ENCODE peak calls at places on chromosomes 16 and 17, in four cellular contexts. One of them, this sample, is unnamed.

GRCh38 chr16:49352923-49353322 is 20.7 kb upstream of the C16orf78 start:
- DNase-seq in GM12892: no peak
- DNase-seq in Right ventricle myocardium superior: no peak
- DNase-seq in effector CD4-positive, alpha-beta T cell: no peak
- DNase-seq in this sample: no peak

GRCh38 chr17:48630925-48631692 is 5.0 kb upstream of the HOXB9 start:
- DNase-seq in GM12892: no peak
- DNase-seq in Right ventricle myocardium superior: no peak
- DNase-seq in effector CD4-positive, alpha-beta T cell: no peak
- DNase-seq in this sample: no peak

GRCh38 chr17:47806913-47807255 is 14.7 kb downstream of the OSBPL7 start:
- DNase-seq in GM12892: no peak
- DNase-seq in Right ventricle myocardium superior: no peak
- DNase-seq in effector CD4-positive, alpha-beta T cell: no peak
- DNase-seq in this sample: no peak

GRCh38 chr17:31858647-31859486 is at the start of gene COPRS:
- DNase-seq in GM12892: peak
- DNase-seq in Right ventricle myocardium superior: peak
- DNase-seq in effector CD4-positive, alpha-beta T cell: peak
- DNase-seq in this sample: peak

GRCh38 chr16:47694543-47694942 is 233.4 kb downstream of the PHKB start:
- DNase-seq in GM12892: no peak
- DNase-seq in Right ventricle myocardium superior: no peak
- DNase-seq in effector CD4-positive, alpha-beta T cell: no peak
- DNase-seq in this sample: no peak

GRCh38 chr17:78558181-78558850 is 18.9 kb downstream of the DNAH17 start:
- DNase-seq in GM12892: no peak
- DNase-seq in Right ventricle myocardium superior: no peak
- DNase-seq in effector CD4-positive, alpha-beta T cell: no peak
- DNase-seq in this sample: no peak

GRCh38 chr17:49194297-49194607 is 16.1 kb downstream of the GNGT2 start:
- DNase-seq in GM12892: no peak
- DNase-seq in Right ventricle myocardium superior: no peak
- DNase-seq in effector CD4-positive, alpha-beta T cell: no peak
- DNase-seq in this sample: no peak

GRCh38 chr17:75625813-75626486 is 7.3 kb upstream of the SMIM5 start:
- DNase-seq in GM12892: peak
- DNase-seq in Right ventricle myocardium superior: no peak
- DNase-seq in effector CD4-positive, alpha-beta T cell: no peak
- DNase-seq in this sample: no peak

GRCh38 chr17:44623070-44623725 is 33.1 kb upstream of the MEIOC start:
- DNase-seq in GM12892: no peak
- DNase-seq in Right ventricle myocardium superior: no peak
- DNase-seq in effector CD4-positive, alpha-beta T cell: no peak
- DNase-seq in this sample: no peak

GRCh38 chr17:1275962-1276736 is 3.3 kb upstream of the TRARG1 start:
- DNase-seq in GM12892: peak
- DNase-seq in Right ventricle myocardium superior: peak
- DNase-seq in effector CD4-positive, alpha-beta T cell: peak
- DNase-seq in this sample: peak

GRCh38 chr17:75565066-75565465 is 22.5 kb upstream of the MYO15B start:
- DNase-seq in GM12892: no peak
- DNase-seq in Right ventricle myocardium superior: no peak
- DNase-seq in effector CD4-positive, alpha-beta T cell: no peak
- DNase-seq in this sample: no peak

GRCh38 chr17:48611681-48612455 is 1.1 kb upstream of the HOXB7 start:
- DNase-seq in GM12892: no peak
- DNase-seq in Right ventricle myocardium superior: no peak
- DNase-seq in effector CD4-positive, alpha-beta T cell: no peak
- DNase-seq in this sample: no peak

GRCh38 chr16:65117701-65118448 is 4.0 kb downstream of the CDH11 start:
- DNase-seq in GM12892: peak
- DNase-seq in Right ventricle myocardium superior: peak
- DNase-seq in effector CD4-positive, alpha-beta T cell: no peak
- DNase-seq in this sample: peak

GRCh38 chr17:49851387-49852291 is 3.8 kb upstream of the TAC4 start:
- DNase-seq in GM12892: no peak
- DNase-seq in Right ventricle myocardium superior: peak
- DNase-seq in effector CD4-positive, alpha-beta T cell: peak
- DNase-seq in this sample: peak

GRCh38 chr16:66475232-66475631 is 48.1 kb downstream of the BEAN1 start:
- DNase-seq in GM12892: no peak
- DNase-seq in Right ventricle myocardium superior: no peak
- DNase-seq in effector CD4-positive, alpha-beta T cell: no peak
- DNase-seq in this sample: no peak

GRCh38 chr17:74008196-74008595 is 195.3 kb upstream of the RPL38 start:
- DNase-seq in GM12892: no peak
- DNase-seq in Right ventricle myocardium superior: no peak
- DNase-seq in effector CD4-positive, alpha-beta T cell: no peak
- DNase-seq in this sample: no peak